ENCODE peak calls at places on chromosomes 4 and X, in seven cellular contexts. Q, K, F, V, X, S and N are unnamed samples.
A peak's percentile ranks its signal among the peaks of the same experiment; 100 is the strongest.

GRCh38 chrX:127302841-127303240 is 483.3 kb downstream of the PRR32 start:
- DNase-seq in V (no peak), S (no peak), Q (no peak), F (no peak), X (no peak), K (no peak), N (no peak)

GRCh38 chrX:129876734-129877395 is 29.1 kb upstream of the UTP14A start:
- DNase-seq in F (no peak), K (peak; percentile 68), X (no peak), S (peak; percentile 37), V (no peak), Q (no peak), N (no peak)

GRCh38 chrX:56726609-56727008 is 2.4 kb upstream of the NBDY start:
- DNase-seq in Q (peak; percentile 18), S (peak; percentile 32), K (peak; percentile 62), X (no peak), V (peak; percentile 19), F (no peak), N (peak; percentile 13)

GRCh38 chr4:131091896-131092295 is 1995.9 kb downstream of the C4orf33 start:
- DNase-seq in X (no peak), K (peak; percentile 48), F (no peak), V (peak; percentile 1), Q (no peak), S (peak; percentile 21), N (no peak)

GRCh38 chrX:72294497-72294896 is 11.2 kb downstream of the CITED1 start:
- DNase-seq in Q (no peak), K (no peak), F (no peak), X (no peak), S (no peak), V (no peak), N (no peak)

GRCh38 chrX:103941201-103941975 is 21.0 kb upstream of the TMSB15B start:
- DNase-seq in S (peak; percentile 35), F (no peak), V (peak; percentile 20), Q (no peak), X (no peak), K (peak; percentile 56), N (peak; percentile 4)

GRCh38 chrX:68994135-68994882 is 165.5 kb downstream of the EFNB1 start:
- DNase-seq in X (no peak), F (no peak), Q (no peak), K (no peak), S (no peak), V (no peak), N (no peak)

GRCh38 chr4:154998284-154998683 is 210.2 kb upstream of the NPY2R start:
- DNase-seq in V (no peak), F (no peak), Q (no peak), K (peak; percentile 98), S (no peak), X (no peak), N (no peak)

GRCh38 chr4:77599378-77599777 is 6.2 kb upstream of the CXCL13 start:
- DNase-seq in F (no peak), V (peak; percentile 20), X (peak; percentile 28), K (peak; percentile 62), Q (no peak), S (peak; percentile 42), N (no peak)

GRCh38 chr4:10495651-10496050 is 38.4 kb upstream of the ZNF518B start:
- DNase-seq in S (no peak), F (no peak), K (no peak), V (no peak), X (no peak), Q (no peak), N (no peak)

GRCh38 chrX:151902813-151903591 is 9.7 kb upstream of the MAGEA4 start:
- DNase-seq in Q (no peak), V (no peak), F (peak; percentile 31), K (peak; percentile 91), X (no peak), S (peak; percentile 71), N (peak; percentile 59)

GRCh38 chrX:71514367-71515038 is 18.4 kb upstream of the OGT start:
- DNase-seq in Q (peak; percentile 41), K (no peak), X (no peak), S (no peak), F (no peak), V (no peak), N (no peak)

GRCh38 chr4:8760561-8760960 is 111.1 kb downstream of the HMX1 start:
- DNase-seq in F (peak; percentile 14), V (no peak), Q (no peak), X (no peak), S (no peak), K (no peak), N (no peak)

GRCh38 chrX:70166601-70167590 is 10.4 kb upstream of the DGAT2L6 start:
- DNase-seq in S (peak; percentile 78), K (peak; percentile 70), F (no peak), X (no peak), Q (no peak), V (no peak), N (peak; percentile 1)

GRCh38 chr4:76896731-76897521 is 1.0 kb downstream of the SOWAHB start:
- DNase-seq in K (peak; percentile 9), V (peak; percentile 76), S (peak; percentile 48), X (peak; percentile 70), Q (peak; percentile 41), F (peak; percentile 78), N (no peak)

GRCh38 chr4:152382057-152382785 is 153.7 kb downstream of the FBXW7 start:
- DNase-seq in X (no peak), Q (no peak), V (no peak), F (no peak), K (peak; percentile 29), S (no peak), N (no peak)

GRCh38 chrX:102720237-102721168 is at the start of gene GPRASP3:
- DNase-seq in S (peak; percentile 63), F (peak; percentile 82), X (peak; percentile 78), V (peak; percentile 73), K (peak; percentile 59), Q (peak; percentile 64), N (peak; percentile 27)

GRCh38 chrX:19867411-19867732 is 20.0 kb downstream of the SH3KBP1 start:
- DNase-seq in F (no peak), S (no peak), K (peak; percentile 73), X (no peak), Q (no peak), V (no peak), N (no peak)

GRCh38 chr4:114464873-114465272 is 133.7 kb upstream of the UGT8 start:
- DNase-seq in F (no peak), S (no peak), X (no peak), Q (no peak), V (no peak), K (no peak), N (no peak)

GRCh38 chrX:140762061-140762460 is 52.5 kb downstream of the LINC00632 start:
- DNase-seq in V (peak; percentile 50), S (peak; percentile 35), X (peak; percentile 38), Q (peak; percentile 17), F (no peak), K (peak; percentile 76), N (no peak)

GRCh38 chrX:119899125-119899524 is 3.4 kb downstream of the AKAP14 start:
- DNase-seq in Q (no peak), X (no peak), K (no peak), V (no peak), S (no peak), F (peak; percentile 29), N (no peak)

GRCh38 chrX:136909119-136909705 is 28.7 kb upstream of the RBMX start:
- DNase-seq in X (peak; percentile 80), K (peak; percentile 78), F (peak; percentile 82), V (peak; percentile 93), Q (peak; percentile 74), S (peak; percentile 70), N (no peak)

GRCh38 chr4:16075975-16076757 is 7.7 kb downstream of the PROM1 start:
- DNase-seq in F (no peak), V (no peak), X (no peak), Q (no peak), K (no peak), S (no peak), N (no peak)

GRCh38 chr4:76078033-76078613 is 3.6 kb downstream of the ART3 start:
- DNase-seq in F (no peak), X (no peak), S (no peak), Q (no peak), V (no peak), K (peak; percentile 23), N (no peak)

GRCh38 chr4:47930971-47931804 is 16.8 kb upstream of the NFXL1 start:
- DNase-seq in V (peak; percentile 26), F (no peak), Q (no peak), S (peak; percentile 46), K (peak; percentile 82), X (no peak), N (peak; percentile 17)

GRCh38 chr4:47929682-47930201 is 15.4 kb upstream of the NFXL1 start:
- DNase-seq in F (no peak), K (no peak), Q (no peak), X (no peak), V (no peak), S (no peak), N (no peak)

DNA sequence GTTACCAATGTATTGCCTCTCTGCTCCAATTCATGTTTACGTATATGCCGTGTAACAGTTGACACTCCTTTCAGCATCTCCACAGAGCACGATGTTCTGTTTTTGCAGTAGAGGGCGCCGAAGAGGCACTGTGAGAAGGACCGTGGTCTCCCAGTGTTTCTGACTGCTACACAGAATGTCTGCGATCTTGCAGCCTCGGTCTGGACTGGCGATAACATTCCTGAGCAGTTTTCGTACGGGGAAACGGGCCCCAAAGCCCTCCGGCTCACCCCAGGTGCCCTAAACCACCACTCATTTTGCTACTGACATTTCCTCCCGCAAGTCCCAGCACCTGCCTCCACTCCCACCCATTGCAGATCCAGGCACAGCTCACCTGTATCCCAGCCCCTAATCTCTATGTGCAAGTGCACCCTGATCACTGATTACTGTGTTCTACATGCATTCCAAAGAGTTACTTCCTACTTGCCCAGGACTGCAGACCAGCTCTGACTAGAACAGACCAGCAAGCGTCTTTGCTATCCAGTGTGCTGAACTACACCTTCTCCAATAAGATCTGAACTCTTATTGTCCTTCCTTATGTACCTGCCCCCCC is 12.4 kb upstream of the NFXL1 start:
- DNase-seq in S (peak; percentile 43), V (peak; percentile 17), K (peak; percentile 63), Q (peak; percentile 47), F (peak; percentile 50), X (peak; percentile 61), N (peak; percentile 2)
- H3K4me3 ChIP-seq in S (no peak overlapping the region), V (no peak overlapping the region), K (no peak overlapping the region), Q (no peak overlapping the region), F (no peak overlapping the region), X (peak overlapping the region; percentile 11), N (no peak overlapping the region)

GRCh38 chrX:118823263-118824172 is at the start of gene ZCCHC12:
- DNase-seq in X (peak; percentile 45), S (peak; percentile 25), F (peak; percentile 33), V (peak; percentile 77), Q (peak; percentile 63), K (peak; percentile 33), N (no peak)
- TF ChIP-seq CTCF in X (no peak), S (no peak), F (no peak), V (no peak), Q (no peak), K (no peak), N (no peak)

DNA sequence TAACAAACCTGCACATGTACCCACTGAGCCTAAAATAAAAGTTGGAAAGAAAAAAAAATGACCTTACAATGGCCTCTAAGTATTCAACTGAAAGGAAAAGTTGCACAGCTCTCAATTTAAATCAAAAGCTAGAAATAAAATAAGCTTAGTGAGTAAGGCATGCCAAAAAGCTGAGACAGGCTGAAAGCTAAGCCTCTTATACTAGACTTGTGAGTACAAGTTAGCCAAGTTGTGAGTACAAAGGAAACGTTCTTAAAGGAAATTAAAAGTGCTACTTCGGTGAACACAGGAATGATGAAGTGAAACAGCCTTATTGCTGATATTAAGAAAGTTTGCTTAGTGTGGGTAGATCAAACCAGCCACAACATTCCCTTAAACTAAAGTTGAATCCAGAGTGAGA is 707.9 kb upstream of the PITX2 start:
- DNase-seq in Q (no peak), V (no peak), X (no peak), F (no peak), S (no peak), K (no peak), N (no peak)
- H3K4me3 ChIP-seq in Q (no peak overlapping the region), V (no peak overlapping the region), X (no peak overlapping the region), F (no peak overlapping the region), S (no peak overlapping the region), K (no peak overlapping the region), N (no peak overlapping the region)

GRCh38 chr4:147837435-147837834 is 105.5 kb downstream of the ARHGAP10 start:
- DNase-seq in Q (no peak), X (no peak), K (peak; percentile 48), V (no peak), F (no peak), S (no peak), N (no peak)
- TF ChIP-seq CTCF in Q (no peak), X (peak; percentile 6), K (peak; percentile 35), V (no peak), F (no peak), S (peak; percentile 36), N (peak; percentile 22)